ENCODE peak calls at places on chromosomes 1 and 21, in six cellular contexts. A, X, F, D, N and H are unnamed samples.

GRCh38 chr1:1157426-1157913 is 16.2 kb upstream of the TTLL10 start:
- DNase-seq in A (peak; percentile 80), X (peak; percentile 38), F (peak; percentile 92), D (peak; percentile 87), N (peak; percentile 61), H (peak; percentile 61)

GRCh38 chr1:172383541-172383940 is 36.9 kb upstream of the C1orf105 start:
- DNase-seq in A (peak; percentile 27), X (no peak), F (peak; percentile 83), D (no peak), N (peak; percentile 59), H (no peak)

GRCh38 chr1:115314111-115314510 is 23.9 kb downstream of the NGF start:
- DNase-seq in A (no peak), X (no peak), F (no peak), D (no peak), N (no peak), H (no peak)

GRCh38 chr1:25022361-25023189 is 92.5 kb upstream of the RUNX3 start:
- DNase-seq in A (peak; percentile 96), X (peak; percentile 96), F (peak; percentile 96), D (peak; percentile 57), N (peak; percentile 91), H (no peak)

GRCh38 chr1:88897070-88897730 is 5.8 kb upstream of the GTF2B start:
- DNase-seq in A (no peak), X (no peak), F (no peak), D (no peak), N (no peak), H (no peak)

GRCh38 chr1:70361727-70362413 is 7.3 kb upstream of the ANKRD13C start:
- DNase-seq in A (peak; percentile 11), X (no peak), F (peak; percentile 37), D (no peak), N (no peak), H (no peak)

GRCh38 chr21:45303751-45304150 is 16.1 kb upstream of the POFUT2 start:
- DNase-seq in A (no peak), X (no peak), F (no peak), D (no peak), N (no peak), H (peak; percentile 41)

GRCh38 chr1:193355179-193355578 is 168.8 kb upstream of the B3GALT2 start:
- DNase-seq in A (no peak), X (no peak), F (peak; percentile 72), D (no peak), N (no peak), H (no peak)